ENCODE peak calls at places on chromosomes 2 and 18, in five cellular contexts. G is H9, E is mesenchymal stem cell, A is H1, T is neuronal stem cell. M is an unnamed sample.

GRCh38 chr2:43121915-43122314 is 104.5 kb downstream of the ZFP36L2 start:
- DNase-seq in G (no peak), E (no peak), A (no peak), T (no peak), M (no peak)

GRCh38 chr2:219252084-219252483 is 959 bp upstream of the TUBA4B start:
- DNase-seq in G (no peak), E (no peak), A (no peak), T (no peak), M (no peak)

GRCh38 chr18:77067315-77068061 is 65.1 kb downstream of the MBP start:
- DNase-seq in G (no peak), E (peak; percentile 98), A (no peak), T (no peak), M (peak; percentile 72)

GRCh38 chr2:235855011-235855410 is 313.2 kb downstream of the GBX2 start:
- DNase-seq in G (no peak), E (no peak), A (no peak), T (no peak), M (no peak)

GRCh38 chr2:20242727-20243377 is 17.9 kb upstream of the SDC1 start:
- DNase-seq in G (peak; percentile 72), E (no peak), A (peak; percentile 58), T (no peak), M (no peak)

GRCh38 chr2:69997296-69998184 is 36.1 kb upstream of the ASPRV1 start:
- DNase-seq in G (peak; percentile 53), E (peak; percentile 28), A (no peak), T (no peak), M (peak; percentile 99)

GRCh38 chr18:10010611-10011015 is 96.8 kb downstream of the VAPA start:
- DNase-seq in G (no peak), E (peak; percentile 94), A (no peak), T (no peak), M (no peak)

GRCh38 chr2:217926801-217927200 is 76.0 kb downstream of the TNS1 start:
- DNase-seq in G (no peak), E (no peak), A (no peak), T (no peak), M (no peak)

GRCh38 chr2:55051026-55051866 is 995 bp upstream of the RTN4 start:
- DNase-seq in G (peak; percentile 48), E (peak; percentile 99), A (no peak), T (peak; percentile 51), M (peak; percentile 97)

GRCh38 chr2:108940156-108940555 is 48.9 kb downstream of the EDAR start:
- DNase-seq in G (no peak), E (no peak), A (no peak), T (no peak), M (no peak)

GRCh38 chr2:98404556-98405250 is 40.0 kb upstream of the INPP4A start:
- DNase-seq in G (no peak), E (no peak), A (peak; percentile 32), T (no peak), M (peak; percentile 87)

GRCh38 chr18:49174478-49174877 is 223.7 kb upstream of the SMAD7 start:
- DNase-seq in G (no peak), E (peak; percentile 48), A (no peak), T (no peak), M (no peak)

GRCh38 chr2:85794491-85795121 is 40.8 kb downstream of the ATOH8 start:
- DNase-seq in G (no peak), E (no peak), A (no peak), T (no peak), M (no peak)

GRCh38 chr2:165427686-165428085 is 41.8 kb upstream of the CSRNP3 start:
- DNase-seq in G (no peak), E (no peak), A (no peak), T (no peak), M (no peak)

GRCh38 chr18:2846638-2847340 is at the start of gene EMILIN2:
- DNase-seq in G (peak; percentile 64), E (peak; percentile 57), A (peak; percentile 76), T (peak; percentile 47), M (peak; percentile 21)

GRCh38 chr18:8730080-8730827 is 24.9 kb downstream of the MTCL1 start:
- DNase-seq in G (no peak), E (peak; percentile 83), A (no peak), T (no peak), M (peak; percentile 13)

GRCh38 chr18:35522130-35522959 is 24.6 kb upstream of the INO80C start:
- DNase-seq in G (no peak), E (no peak), A (no peak), T (no peak), M (no peak)

GRCh38 chr2:241052677-241053360 is 49.3 kb downstream of the MTERF4 start:
- DNase-seq in G (peak; percentile 24), E (no peak), A (peak; percentile 44), T (no peak), M (no peak)

GRCh38 chr18:3689986-3690681 is 240.2 kb downstream of the TGIF1 start:
- DNase-seq in G (peak; percentile 38), E (no peak), A (no peak), T (no peak), M (peak; percentile 9)

GRCh38 chr2:10989151-10989550 is 77.4 kb downstream of the KCNF1 start:
- DNase-seq in G (no peak), E (no peak), A (no peak), T (no peak), M (no peak)

GRCh38 chr2:128809256-128809636 is 490.6 kb upstream of the HS6ST1 start:
- DNase-seq in G (no peak), E (peak; percentile 21), A (no peak), T (no peak), M (no peak)

GRCh38 chr2:75729861-75730260 is 19.1 kb upstream of the GCFC2 start:
- DNase-seq in G (no peak), E (peak; percentile 4), A (no peak), T (no peak), M (peak; percentile 47)

GRCh38 chr18:9404565-9405060 is 70.0 kb downstream of the TWSG1 start:
- DNase-seq in G (no peak), E (no peak), A (no peak), T (no peak), M (peak; percentile 87)

GRCh38 chr2:10560626-10561025 is 112.5 kb upstream of the ODC1 start:
- DNase-seq in G (no peak), E (no peak), A (peak; percentile 32), T (no peak), M (no peak)

GRCh38 chr2:45826889-45827635 is 175.6 kb downstream of the PRKCE start:
- DNase-seq in G (no peak), E (peak; percentile 11), A (no peak), T (no peak), M (no peak)

GRCh38 chr2:234044157-234044556 is 6.3 kb upstream of the SPP2 start:
- DNase-seq in G (no peak), E (peak; percentile 35), A (no peak), T (no peak), M (no peak)

DNA sequence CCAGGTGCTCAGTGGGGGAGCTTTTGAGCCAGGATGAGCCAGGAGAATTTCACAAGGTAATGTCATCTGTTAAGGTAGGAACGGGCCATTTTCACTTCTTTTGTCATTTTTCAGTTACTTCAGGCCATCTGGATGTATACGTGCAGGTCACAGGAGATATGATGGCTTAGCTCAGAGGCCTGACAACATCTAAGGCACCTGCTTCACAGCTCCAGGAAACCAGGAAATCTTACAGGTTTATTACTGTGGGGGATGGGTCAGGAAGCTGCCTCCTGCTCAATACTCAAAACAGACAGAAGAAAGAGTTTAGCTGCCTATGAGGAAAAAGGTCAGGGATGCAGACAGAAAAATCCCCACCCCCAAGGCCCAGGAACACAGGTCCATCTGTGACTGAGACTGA is 364.3 kb upstream of the LRP1B start:
- DNase-seq in G (no peak), E (no peak), A (no peak), T (no peak), M (no peak)
- H2BK12ac ChIP-seq in G (no peak overlapping the region), E (no peak overlapping the region), A (no peak overlapping the region), T (no peak overlapping the region), M (no peak overlapping the region)

GRCh38 chr2:204665771-204666170 is 120.5 kb downstream of the PARD3B start:
- DNase-seq in G (no peak), E (no peak), A (no peak), T (no peak), M (no peak)

GRCh38 chr2:204664708-204665121 is 119.4 kb downstream of the PARD3B start:
- DNase-seq in G (no peak), E (peak; percentile 42), A (no peak), T (no peak), M (no peak)

GRCh38 chr2:204663816-204664421 is 118.6 kb downstream of the PARD3B start:
- DNase-seq in G (no peak), E (no peak), A (no peak), T (no peak), M (no peak)

GRCh38 chr2:204665244-204665643 is 120.0 kb downstream of the PARD3B start:
- DNase-seq in G (no peak), E (peak; percentile 22), A (no peak), T (no peak), M (peak; percentile 6)

GRCh38 chr2:204662956-204663355 is 117.7 kb downstream of the PARD3B start:
- DNase-seq in G (no peak), E (no peak), A (no peak), T (no peak), M (no peak)
- H4K91ac ChIP-seq in G (no peak overlapping the region), E (no peak overlapping the region), A (no peak overlapping the region), T (no peak overlapping the region), M (no peak overlapping the region)

GRCh38 chr18:78610646-78611045 is 369.0 kb upstream of the SALL3 start:
- DNase-seq in G (peak; percentile 11), E (no peak), A (no peak), T (no peak), M (no peak)

GRCh38 chr18:78607784-78608183 is 371.8 kb upstream of the SALL3 start:
- DNase-seq in G (no peak), E (no peak), A (no peak), T (no peak), M (no peak)

GRCh38 chr18:78610179-78610578 is 369.4 kb upstream of the SALL3 start:
- DNase-seq in G (peak; percentile 6), E (no peak), A (no peak), T (no peak), M (no peak)

GRCh38 chr18:78605255-78605654 is 374.4 kb upstream of the SALL3 start:
- DNase-seq in G (peak; percentile 14), E (no peak), A (no peak), T (no peak), M (no peak)

DNA sequence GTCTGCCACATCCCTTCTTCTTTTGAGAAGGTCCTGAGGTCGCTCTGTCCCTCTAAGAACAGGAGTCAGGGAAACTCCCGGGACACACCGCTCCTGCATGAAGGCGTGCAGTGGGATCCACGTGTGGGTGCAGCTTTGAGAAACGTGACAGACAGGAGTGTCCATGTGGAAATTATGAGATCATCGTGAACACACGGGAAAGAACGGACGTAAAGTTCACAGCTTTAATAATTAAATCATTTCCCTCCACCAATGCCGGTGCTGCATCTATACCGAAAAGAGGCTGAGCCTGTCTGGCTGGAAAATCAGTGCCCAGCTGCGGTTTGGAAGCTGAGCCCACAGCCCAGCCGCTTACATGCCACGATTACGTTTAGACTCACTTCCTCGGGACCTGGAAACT is 372.4 kb upstream of the SALL3 start:
- DNase-seq in G (peak; percentile 14), E (no peak), A (no peak), T (no peak), M (no peak)
- H2BK12ac ChIP-seq in G (no peak overlapping the region), E (no peak overlapping the region), A (no peak overlapping the region), T (no peak overlapping the region), M (no peak overlapping the region)

GRCh38 chr2:197515277-197515797 is 529 bp upstream of the MOB4 start:
- DNase-seq in G (no peak), E (peak; percentile 65), A (no peak), T (peak; percentile 6), M (no peak)
- H4K91ac ChIP-seq in G (no peak overlapping the region), E (peak overlapping the region; percentile 82), A (no peak overlapping the region), T (no peak overlapping the region), M (peak overlapping the region; percentile 42)